ENCODE peak calls at places on chromosomes 7 and 10, in five cellular contexts. P is H1, V is HCT116, D is K562, F is HepG2. R is an unnamed sample.

GRCh38 chr7:88329532-88330463 is 23.1 kb upstream of the STEAP4 start:
- DNase-seq in P (no peak), D (no peak), V (no peak), F (no peak), R (no peak)

GRCh38 chr10:1548146-1548545 is 189.2 kb downstream of the ADARB2 start:
- DNase-seq in V (no peak), F (no peak), D (no peak), P (no peak), R (no peak)

GRCh38 chr10:128268015-128268722 is 141.9 kb upstream of the MKI67 start:
- DNase-seq in V (peak), D (peak), F (peak), P (peak), R (no peak)

GRCh38 chr10:73205956-73206355 is 38.0 kb downstream of the FAM149B1 start:
- DNase-seq in D (no peak), V (no peak), P (no peak), F (no peak), R (no peak)

GRCh38 chr7:128032605-128033235 is 1.5 kb upstream of the LRRC4 start:
- DNase-seq in P (no peak), V (no peak), D (no peak), F (no peak), R (no peak)

GRCh38 chr7:95758187-95758586 is 14.2 kb upstream of the DYNC1I1 start:
- DNase-seq in P (no peak), D (no peak), F (no peak), V (no peak), R (no peak)

GRCh38 chr10:110354322-110354766 is 49.6 kb upstream of the SMNDC1 start:
- DNase-seq in F (peak), V (peak), P (peak), D (peak), R (peak)

GRCh38 chr7:130420943-130421578 is 19.8 kb downstream of the CEP41 start:
- DNase-seq in P (no peak), V (no peak), F (no peak), D (no peak), R (no peak)

GRCh38 chr7:112566392-112567324 is 85.9 kb downstream of the LSMEM1 start:
- DNase-seq in V (no peak), F (no peak), D (no peak), P (no peak), R (no peak)

GRCh38 chr7:107836237-107837144 is 33.5 kb upstream of the SLC26A3 start:
- DNase-seq in D (peak), P (no peak), F (no peak), V (peak), R (no peak)

GRCh38 chr10:27890971-27891370 is 107.9 kb downstream of the ODAD2 start:
- DNase-seq in F (no peak), D (no peak), P (no peak), V (no peak), R (no peak)

GRCh38 chr7:103989200-103989784 is at the start of gene RELN:
- DNase-seq in P (no peak), F (peak), V (no peak), D (peak), R (no peak)

GRCh38 chr10:37734971-37735370 is 122.4 kb downstream of the ZNF248 start:
- DNase-seq in F (peak), P (no peak), V (peak), D (no peak), R (no peak)
- TF ChIP-seq SRF in F (no peak), P (no peak), V (no peak), D (no peak), R (no peak)

DNA sequence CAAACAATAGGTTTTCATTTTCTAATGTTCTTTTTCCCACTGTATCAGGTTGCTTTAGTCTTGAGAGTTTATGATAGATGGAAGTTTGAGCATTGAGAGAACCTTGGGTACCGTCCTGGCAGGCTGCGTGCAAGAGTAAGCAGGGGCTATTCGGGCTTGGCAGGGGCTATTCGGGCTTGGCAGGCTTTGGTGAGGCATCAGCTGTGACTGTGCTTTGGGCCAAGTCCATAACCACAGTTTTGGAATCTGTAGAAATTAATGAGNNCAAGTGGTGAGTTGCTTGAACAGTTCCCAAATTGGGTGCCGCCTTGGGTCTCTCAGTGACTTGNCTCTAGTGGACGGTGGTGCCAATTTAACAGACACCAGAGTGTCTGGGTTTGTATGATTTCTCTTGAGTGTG is 424.6 kb downstream of the PAXIP1 start:
- DNase-seq in D (no peak), F (no peak), V (no peak), P (no peak), R (no peak)
- TF ChIP-seq SRF in D (no peak), F (no peak), V (no peak), P (no peak), R (no peak)

GRCh38 chr10:10397906-10398305 is 619.8 kb upstream of the CELF2 start:
- DNase-seq in F (no peak), V (no peak), D (no peak), P (no peak), R (no peak)

GRCh38 chr10:10396601-10397000 is 621.1 kb upstream of the CELF2 start:
- DNase-seq in P (no peak), F (no peak), V (no peak), D (no peak), R (no peak)

GRCh38 chr10:10389182-10389581 is 628.5 kb upstream of the CELF2 start:
- DNase-seq in F (no peak), P (no peak), D (no peak), V (no peak), R (no peak)

GRCh38 chr10:10394933-10395658 is 622.6 kb upstream of the CELF2 start:
- DNase-seq in D (no peak), V (no peak), P (no peak), F (no peak), R (no peak)
- TF ChIP-seq SRF in D (no peak), V (no peak), P (no peak), F (no peak), R (no peak)

GRCh38 chr10:80613466-80613865 is 75.8 kb downstream of the SH2D4B start:
- DNase-seq in P (no peak), V (no peak), D (no peak), F (no peak), R (no peak)

GRCh38 chr10:80608706-80609105 is 71.0 kb downstream of the SH2D4B start:
- DNase-seq in P (no peak), F (no peak), V (no peak), D (no peak), R (no peak)

GRCh38 chr10:80612261-80612660 is 74.6 kb downstream of the SH2D4B start:
- DNase-seq in P (no peak), V (no peak), D (no peak), F (no peak), R (no peak)

GRCh38 chr10:80611481-80611880 is 73.8 kb downstream of the SH2D4B start:
- DNase-seq in V (no peak), D (no peak), F (no peak), P (no peak), R (no peak)

GRCh38 chr10:80609331-80609730 is 71.6 kb downstream of the SH2D4B start:
- DNase-seq in V (no peak), D (no peak), F (no peak), P (no peak), R (no peak)
- TF ChIP-seq SRF in V (no peak), D (no peak), F (no peak), P (no peak), R (no peak)

DNA sequence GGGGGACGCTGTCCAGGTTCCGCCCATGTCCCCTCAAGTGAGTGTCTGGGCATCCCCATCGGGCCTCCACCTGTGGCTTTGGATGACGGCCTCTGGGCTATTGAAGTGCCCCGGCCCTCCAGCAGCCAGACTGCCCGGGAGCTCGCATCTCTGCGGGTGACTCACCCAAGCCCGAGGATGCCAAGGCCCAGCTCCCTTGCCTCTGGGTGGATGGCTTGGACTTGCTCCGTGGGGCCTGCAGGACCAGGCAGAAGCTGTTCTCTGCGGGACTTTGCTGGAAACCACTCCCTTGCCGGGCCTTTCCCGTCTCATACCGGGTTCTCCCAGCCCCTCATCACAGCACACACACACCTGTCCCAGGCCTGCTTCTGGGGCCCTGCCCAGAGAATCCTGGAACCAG is 22.4 kb downstream of the DPYSL4 start:
- DNase-seq in D (no peak), F (no peak), V (no peak), P (no peak), R (no peak)
- TF ChIP-seq SRF in D (no peak), F (no peak), V (no peak), P (no peak), R (no peak)

DNA sequence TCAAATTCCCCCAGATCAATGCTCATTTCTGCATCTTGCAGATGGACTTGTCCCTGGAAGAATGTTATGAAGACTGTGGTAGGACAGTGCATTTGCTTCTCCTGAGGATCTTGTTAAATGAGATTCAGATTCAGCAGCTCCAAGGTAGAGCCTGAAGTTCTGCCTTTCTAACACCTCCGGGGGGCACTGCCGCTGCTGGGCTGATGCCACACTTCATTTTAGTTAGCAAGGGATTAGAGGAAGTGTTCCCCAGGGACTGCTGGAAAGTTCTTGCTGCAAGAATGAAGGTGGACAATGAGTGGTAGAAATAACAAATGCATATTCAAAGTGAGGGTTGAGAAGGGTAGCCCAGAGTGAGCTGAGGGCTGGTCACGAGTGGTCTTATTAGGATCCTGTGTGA is 434.3 kb upstream of the AKR1E2 start:
- DNase-seq in V (peak), F (no peak), D (no peak), P (peak), R (no peak)
- TF ChIP-seq SRF in V (no peak), F (no peak), D (no peak), P (no peak), R (no peak)

DNA sequence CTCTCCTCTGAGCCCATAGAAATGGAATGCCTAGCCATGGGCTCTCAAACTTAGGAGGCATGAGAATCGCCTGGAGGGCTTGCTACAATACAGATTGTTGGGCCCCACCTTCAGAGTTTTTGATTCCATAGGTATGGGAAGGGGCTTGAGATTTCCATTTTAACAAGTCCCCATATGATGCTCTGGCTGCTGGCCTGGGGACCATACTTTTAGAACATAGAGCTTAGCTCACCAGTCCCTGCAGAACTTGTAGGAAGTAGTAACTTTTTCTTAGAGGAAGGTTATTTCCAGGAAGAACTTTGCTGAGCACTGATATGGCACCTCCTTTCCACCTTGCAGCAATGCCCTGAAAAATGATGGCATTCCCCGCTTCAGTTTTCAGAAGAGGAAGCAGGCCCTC is 177.0 kb upstream of the ZMIZ1 start:
- DNase-seq in P (no peak), F (no peak), V (no peak), D (no peak), R (no peak)
- TF ChIP-seq SRF in P (no peak), F (no peak), V (no peak), D (no peak), R (no peak)

DNA sequence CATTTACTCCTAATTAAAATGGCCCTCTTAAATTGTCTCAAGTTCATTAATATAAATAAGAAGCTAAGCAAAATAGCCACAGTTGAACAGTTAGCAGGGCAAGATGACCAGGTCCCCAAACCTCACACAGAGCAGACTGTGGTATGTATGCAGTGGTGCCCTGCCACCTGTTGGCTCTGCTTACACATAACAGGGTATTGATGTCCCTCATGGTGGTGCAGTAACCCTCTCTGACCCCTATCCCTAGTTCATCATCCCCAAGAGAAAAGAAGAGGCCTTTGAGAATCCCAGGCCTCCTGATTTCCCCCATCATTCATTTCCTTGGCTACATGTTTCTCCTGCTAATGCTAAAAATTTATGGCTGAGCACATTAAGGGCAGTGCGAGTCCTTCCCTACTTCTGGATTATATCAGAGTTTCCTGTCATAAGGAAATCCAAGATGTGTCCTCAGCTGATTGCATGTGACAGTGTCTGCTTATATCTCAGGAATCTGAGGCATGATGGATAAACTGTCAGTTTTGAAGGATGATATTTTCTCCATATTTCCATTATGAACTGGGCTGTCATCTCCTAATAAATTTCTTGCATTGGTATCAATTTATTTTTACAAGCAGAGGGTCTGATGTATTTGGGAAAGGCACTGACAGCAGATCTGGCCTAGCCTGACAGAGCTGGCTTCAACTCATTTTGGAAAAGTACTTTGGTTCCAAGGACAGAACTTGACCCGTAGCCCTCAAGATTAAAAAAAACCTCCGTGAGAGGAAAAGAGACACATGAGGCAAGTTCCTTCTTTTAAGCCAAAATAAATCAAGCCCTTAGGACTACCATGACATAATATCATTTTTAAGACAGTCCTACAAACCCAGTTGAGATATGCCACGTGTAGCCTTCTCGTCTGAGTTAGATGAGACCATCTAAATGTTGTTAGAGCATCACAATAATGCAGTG is 880.6 kb downstream of the LRMDA start:
- DNase-seq in V (peak), P (no peak), F (peak), D (peak), R (no peak)
- TF ChIP-seq SRF in V (no peak), P (no peak), F (no peak), D (no peak), R (no peak)

GRCh38 chr10:24481241-24481640 is 242.4 kb downstream of the ARHGAP21 start:
- DNase-seq in P (no peak), D (no peak), V (no peak), F (no peak), R (no peak)

GRCh38 chr10:24485299-24485698 is 238.4 kb downstream of the ARHGAP21 start:
- DNase-seq in P (no peak), F (no peak), V (no peak), D (no peak), R (no peak)

GRCh38 chr10:24484771-24485170 is 238.9 kb downstream of the ARHGAP21 start:
- DNase-seq in P (no peak), D (no peak), V (no peak), F (no peak), R (no peak)

GRCh38 chr10:24480447-24480846 is 243.2 kb downstream of the ARHGAP21 start:
- DNase-seq in D (no peak), F (no peak), V (no peak), P (no peak), R (no peak)

DNA sequence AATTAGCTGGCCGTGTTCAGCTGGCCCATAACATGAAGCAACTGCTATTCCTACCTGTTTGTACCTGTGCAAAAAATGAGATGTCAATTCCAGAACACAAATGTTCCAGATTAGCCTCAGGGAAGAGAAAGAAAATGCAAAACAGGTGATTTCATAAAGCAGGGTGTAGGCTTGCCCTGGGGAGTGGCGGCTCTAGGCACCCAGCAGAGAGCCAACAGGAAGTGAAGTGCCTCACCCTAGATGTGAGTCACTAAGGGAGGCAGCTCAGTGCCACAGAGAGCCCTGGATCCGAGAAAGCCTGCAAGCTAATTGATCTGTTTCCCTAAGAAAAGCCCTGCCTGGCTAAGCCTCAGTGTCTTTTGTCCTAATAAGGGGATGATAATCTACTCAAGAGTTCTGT is 240.0 kb downstream of the ARHGAP21 start:
- DNase-seq in P (peak), D (no peak), F (no peak), V (peak), R (no peak)
- TF ChIP-seq SRF in P (peak), D (no peak), F (no peak), V (no peak), R (no peak)

R was measured in GM12878.